ENCODE peak calls at places on chromosomes 7 and 10, in four cellular contexts. S, G, M and E are unnamed samples.

GRCh38 chr7:24975647-24976260 is 4.2 kb downstream of the OSBPL3 start:
- DNase-seq in S (no peak), G (no peak), M (peak), E (no peak)

GRCh38 chr7:47446871-47447466 is 134.9 kb downstream of the TNS3 start:
- DNase-seq in S (no peak), G (no peak), M (no peak), E (peak)

GRCh38 chr10:95447733-95448132 is 113.4 kb downstream of the SORBS1 start:
- DNase-seq in S (no peak), G (no peak), M (no peak), E (no peak)

GRCh38 chr10:79449181-79450146 is 4.0 kb upstream of the ZCCHC24 start:
- DNase-seq in S (no peak), G (no peak), M (no peak), E (no peak)

GRCh38 chr7:50780436-50780835 is 2.3 kb downstream of the GRB10 start:
- DNase-seq in S (no peak), G (no peak), M (no peak), E (peak)

GRCh38 chr7:66152538-66153191 is 38.0 kb downstream of the CRCP start:
- DNase-seq in S (peak), G (peak), M (peak), E (no peak)

GRCh38 chr10:74491014-74491413 is 335.4 kb upstream of the KAT6B start:
- DNase-seq in S (no peak), G (no peak), M (no peak), E (no peak)

GRCh38 chr10:11910102-11910501 is 86.9 kb downstream of the PROSER2 start:
- DNase-seq in S (no peak), G (no peak), M (no peak), E (no peak)

GRCh38 chr10:101441539-101442455 is 87.8 kb downstream of the BTRC start:
- DNase-seq in S (no peak), G (peak), M (peak), E (peak)

GRCh38 chr7:27526991-27527722 is 135.5 kb downstream of the HIBADH start:
- DNase-seq in S (no peak), G (no peak), M (no peak), E (no peak)

GRCh38 chr10:78687616-78688015 is 381.1 kb upstream of the ZMIZ1 start:
- DNase-seq in S (no peak), G (no peak), M (peak), E (no peak)

GRCh38 chr7:20482071-20482470 is 133.4 kb upstream of the ABCB5 start:
- DNase-seq in S (no peak), G (no peak), M (no peak), E (no peak)

GRCh38 chr10:77500754-77501151 is 136.9 kb downstream of the KCNMA1 start:
- DNase-seq in S (no peak), G (no peak), M (peak), E (no peak)

GRCh38 chr7:67940400-67940799 is 943.8 kb downstream of the TYW1 start:
- DNase-seq in S (no peak), G (no peak), M (no peak), E (no peak)

GRCh38 chr10:114683162-114683561 is 25.1 kb upstream of the ABLIM1 start:
- DNase-seq in S (no peak), G (no peak), M (no peak), E (no peak)

GRCh38 chr7:82625377-82625776 is 181.8 kb upstream of the CACNA2D1 start:
- DNase-seq in S (no peak), G (no peak), M (peak), E (no peak)

GRCh38 chr10:78165617-78166016 is 132.0 kb downstream of the RPS24 start:
- DNase-seq in S (no peak), G (peak), M (no peak), E (no peak)

GRCh38 chr10:72981028-72981881 is 26.6 kb upstream of the PLA2G12B start:
- DNase-seq in S (no peak), G (no peak), M (no peak), E (peak)

GRCh38 chr10:18918545-18918944 is 130.1 kb upstream of the MALRD1 start:
- DNase-seq in S (no peak), G (no peak), M (peak), E (peak)

GRCh38 chr10:106136175-106136574 is 1028.3 kb downstream of the SORCS1 start:
- DNase-seq in S (no peak), G (no peak), M (no peak), E (no peak)

GRCh38 chr10:7484456-7485266 is 73.8 kb upstream of the SFMBT2 start:
- DNase-seq in S (no peak), G (no peak), M (no peak), E (no peak)

GRCh38 chr10:67549390-67549789 is 146.6 kb downstream of the CTNNA3 start:
- DNase-seq in S (no peak), G (no peak), M (peak), E (peak)

GRCh38 chr10:133020193-133020817 is 67.4 kb upstream of the ADGRA1 start:
- DNase-seq in S (no peak), G (no peak), M (no peak), E (no peak)

GRCh38 chr7:55060085-55060484 is 41.3 kb downstream of the EGFR start:
- DNase-seq in S (no peak), G (no peak), M (no peak), E (no peak)
- H3K4me2 ChIP-seq in S (no peak), G (no peak), M (no peak), E (no peak)

DNA sequence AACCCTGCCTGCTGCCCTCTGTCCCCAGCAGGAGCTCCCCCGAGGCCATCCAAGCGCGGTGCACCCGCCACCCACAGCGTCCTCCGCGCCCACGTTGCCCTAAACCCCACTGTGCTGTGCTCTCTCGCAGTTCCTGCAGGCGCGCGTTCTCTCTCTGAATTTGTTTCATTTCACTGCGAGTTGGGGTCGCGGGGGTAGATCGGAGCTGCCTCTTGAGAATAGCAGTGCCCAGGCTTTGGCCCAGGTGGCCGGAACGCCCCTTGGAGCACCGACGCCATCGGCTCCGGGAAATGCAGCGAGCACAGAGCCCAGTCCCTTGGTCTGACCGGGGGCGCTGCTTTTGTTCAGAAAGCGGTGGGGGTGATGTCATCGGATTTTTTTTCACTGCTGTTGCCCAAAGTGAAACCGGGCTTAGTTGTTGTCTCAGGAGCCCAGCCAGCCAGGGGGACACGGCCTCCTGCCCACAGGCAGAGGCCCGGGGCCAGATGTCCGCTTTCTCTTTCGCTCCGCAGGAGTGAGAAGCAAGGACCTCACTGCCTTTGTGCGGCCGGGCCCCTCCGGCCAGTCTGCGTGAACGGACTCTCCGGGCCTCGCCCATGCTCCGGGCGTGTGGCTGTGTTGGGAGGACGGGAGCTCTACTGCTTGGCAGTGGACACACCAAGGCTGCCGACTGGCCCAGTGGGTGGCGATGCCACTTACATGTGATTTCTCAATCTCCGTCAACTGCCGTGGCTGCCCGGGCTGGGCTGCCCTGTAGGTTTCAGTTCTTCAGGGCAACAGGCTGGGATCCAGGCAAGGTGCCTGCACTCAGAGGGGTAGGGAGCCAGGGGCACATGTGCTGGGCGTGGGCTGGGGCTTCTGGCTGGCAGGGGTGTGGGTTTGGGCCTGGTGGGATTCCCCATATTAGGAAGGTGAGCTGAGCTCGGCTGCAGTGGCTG is 43.2 kb downstream of the FOXK1 start:
- DNase-seq in S (no peak), G (peak), M (peak), E (peak)
- H2AK5ac ChIP-seq in S (no peak), G (peak), M (peak), E (peak)

GRCh38 chr7:76016191-76016947 is 22.0 kb upstream of the TMEM120A start:
- DNase-seq in S (no peak), G (no peak), M (peak), E (no peak)
- H3K4me2 ChIP-seq in S (no peak), G (no peak), M (no peak), E (no peak)

GRCh38 chr10:93471110-93471651 is 11.0 kb downstream of the MYOF start:
- DNase-seq in S (no peak), G (no peak), M (peak), E (peak)
- H2AK5ac ChIP-seq in S (no peak), G (no peak), M (peak), E (no peak)

GRCh38 chr10:108496131-108496530 is 1331.6 kb upstream of the SORCS1 start:
- DNase-seq in S (no peak), G (no peak), M (no peak), E (no peak)
- H3K4me2 ChIP-seq in S (no peak), G (no peak), M (no peak), E (no peak)